ENCODE peak calls at places on chromosomes 1 and 21, in four cellular contexts. One of them, this sample, is unnamed.

GRCh38 chr1:3858231-3858981 is 1.1 kb downstream of the DFFB start:
- DNase-seq in upper lobe of left lung: peak; percentile 79
- DNase-seq in CD8-positive, alpha-beta T cell: no peak
- DNase-seq in prostate gland: no peak
- DNase-seq in this sample: no peak

GRCh38 chr1:119515221-119515620 is 8.2 kb downstream of the HSD3B1 start:
- DNase-seq in upper lobe of left lung: no peak
- DNase-seq in prostate gland: no peak
- DNase-seq in CD8-positive, alpha-beta T cell: no peak
- DNase-seq in this sample: no peak

GRCh38 chr1:94020764-94021579 is 100.0 kb downstream of the ABCA4 start:
- DNase-seq in CD8-positive, alpha-beta T cell: peak; percentile 23
- DNase-seq in prostate gland: no peak
- DNase-seq in upper lobe of left lung: no peak
- DNase-seq in this sample: no peak

GRCh38 chr1:41758490-41758889 is 160.2 kb downstream of the HIVEP3 start:
- DNase-seq in prostate gland: no peak
- DNase-seq in upper lobe of left lung: no peak
- DNase-seq in CD8-positive, alpha-beta T cell: no peak
- DNase-seq in this sample: no peak

GRCh38 chr1:89873757-89874156 is 52.9 kb downstream of the LRRC8D start:
- DNase-seq in upper lobe of left lung: no peak
- DNase-seq in prostate gland: no peak
- DNase-seq in CD8-positive, alpha-beta T cell: no peak
- DNase-seq in this sample: peak; percentile 36

GRCh38 chr1:163744488-163744887 is 422.7 kb downstream of the NUF2 start:
- DNase-seq in CD8-positive, alpha-beta T cell: no peak
- DNase-seq in prostate gland: no peak
- DNase-seq in upper lobe of left lung: no peak
- DNase-seq in this sample: no peak

GRCh38 chr1:41608242-41608641 is 123.8 kb upstream of the EDN2 start:
- DNase-seq in prostate gland: no peak
- DNase-seq in upper lobe of left lung: no peak
- DNase-seq in CD8-positive, alpha-beta T cell: no peak
- DNase-seq in this sample: no peak

GRCh38 chr1:24516506-24516905 is 13.9 kb downstream of the RCAN3 start:
- DNase-seq in CD8-positive, alpha-beta T cell: no peak
- DNase-seq in prostate gland: no peak
- DNase-seq in upper lobe of left lung: no peak
- DNase-seq in this sample: no peak

GRCh38 chr1:224591326-224591725 is 24.8 kb upstream of the CNIH3 start:
- DNase-seq in CD8-positive, alpha-beta T cell: no peak
- DNase-seq in upper lobe of left lung: no peak
- DNase-seq in prostate gland: no peak
- DNase-seq in this sample: no peak

GRCh38 chr1:158286487-158286886 is 3.2 kb upstream of the CD1C start:
- DNase-seq in prostate gland: no peak
- DNase-seq in upper lobe of left lung: no peak
- DNase-seq in CD8-positive, alpha-beta T cell: no peak
- DNase-seq in this sample: no peak

GRCh38 chr1:8317647-8318360 is at the start of gene SLC45A1:
- DNase-seq in prostate gland: peak; percentile 69
- DNase-seq in upper lobe of left lung: peak; percentile 97
- DNase-seq in CD8-positive, alpha-beta T cell: peak; percentile 77
- DNase-seq in this sample: peak; percentile 77

GRCh38 chr1:221939598-221939997 is 197.7 kb upstream of the DUSP10 start:
- DNase-seq in CD8-positive, alpha-beta T cell: no peak
- DNase-seq in prostate gland: no peak
- DNase-seq in upper lobe of left lung: no peak
- DNase-seq in this sample: no peak

GRCh38 chr1:204286323-204286714 is 72.5 kb upstream of the GOLT1A start:
- DNase-seq in CD8-positive, alpha-beta T cell: no peak
- DNase-seq in prostate gland: no peak
- DNase-seq in upper lobe of left lung: no peak
- DNase-seq in this sample: no peak
- H3K4me1 ChIP-seq in CD8-positive, alpha-beta T cell: peaks cover 18% of the 10 kb centered on the region
- H3K4me1 ChIP-seq in prostate gland: peaks cover 30% of the 10 kb centered on the region
- H3K4me1 ChIP-seq in upper lobe of left lung: peaks cover 37% of the 10 kb centered on the region
- H3K4me1 ChIP-seq in this sample: peaks cover 19% of the 10 kb centered on the region

DNA sequence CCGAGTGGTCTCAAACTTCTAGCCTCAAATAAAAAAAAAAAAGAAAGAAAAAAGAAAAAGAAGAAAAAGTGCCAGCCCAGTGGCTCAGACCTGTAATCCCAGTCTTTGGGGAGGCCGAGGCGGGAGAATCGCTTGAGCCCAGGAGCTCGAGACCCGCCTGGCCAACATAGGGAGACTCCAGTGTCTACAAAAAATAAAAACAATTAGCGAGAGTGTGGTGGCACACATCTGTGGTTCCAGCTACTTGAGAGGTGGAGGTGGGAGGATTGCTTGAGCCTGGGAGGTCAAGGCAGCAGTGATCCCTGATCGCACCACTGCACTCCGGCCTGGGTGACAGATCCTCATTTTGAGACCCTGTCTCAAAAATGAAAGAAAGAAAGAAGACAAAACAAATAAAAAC is 1.4 kb upstream of the PTGFRN start:
- DNase-seq in CD8-positive, alpha-beta T cell: no peak
- DNase-seq in prostate gland: no peak
- DNase-seq in upper lobe of left lung: peak; percentile 7
- DNase-seq in this sample: no peak
- H3K4me3 ChIP-seq in CD8-positive, alpha-beta T cell: no peak overlapping the region
- H3K4me3 ChIP-seq in prostate gland: no peak overlapping the region
- H3K4me3 ChIP-seq in upper lobe of left lung: no peak overlapping the region
- H3K4me3 ChIP-seq in this sample: no peak overlapping the region

DNA sequence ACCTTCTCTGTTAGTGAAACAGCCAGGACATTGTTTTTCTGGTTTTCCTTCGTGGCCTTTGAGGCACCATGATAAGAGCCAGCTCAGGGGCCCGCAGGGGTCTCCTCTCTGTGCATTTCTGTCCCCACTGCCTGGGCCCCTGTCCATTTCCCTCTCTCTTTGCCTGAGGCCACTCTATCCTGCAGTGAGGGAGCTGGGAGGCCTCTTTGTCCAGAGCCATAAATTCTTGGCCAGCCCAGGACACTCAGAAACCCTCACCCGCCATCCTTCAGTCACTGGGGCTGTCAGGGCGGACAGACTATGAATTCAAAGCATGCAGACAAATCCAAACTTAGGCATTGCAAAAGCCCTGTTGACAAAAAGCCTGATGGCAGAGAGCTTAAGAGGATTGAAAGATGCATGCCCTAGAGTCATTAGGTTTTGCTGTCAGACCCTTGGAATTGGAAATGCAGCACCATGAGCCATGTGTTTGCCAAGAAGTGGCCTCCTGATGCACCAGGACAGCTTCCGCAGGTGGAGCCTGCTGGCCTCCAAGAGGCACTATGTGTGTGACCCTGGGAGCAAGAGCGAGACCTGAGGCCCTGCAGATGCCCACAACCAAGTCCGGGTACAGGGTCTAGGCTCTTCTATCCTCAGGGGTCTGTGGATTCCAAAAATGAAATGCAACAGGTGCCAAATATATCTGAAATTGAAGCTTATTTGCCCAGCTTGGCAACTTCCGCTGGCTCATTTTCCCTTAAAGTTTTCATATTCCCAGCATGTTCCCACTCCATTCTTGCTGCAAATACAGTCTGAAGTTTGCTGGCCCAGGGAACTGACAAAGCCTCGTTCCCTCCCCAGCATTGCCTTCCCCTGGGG is 178.0 kb downstream of the PGBD5 start:
- DNase-seq in CD8-positive, alpha-beta T cell: no peak
- DNase-seq in upper lobe of left lung: no peak
- DNase-seq in prostate gland: no peak
- DNase-seq in this sample: no peak
- H3K36me3 ChIP-seq in CD8-positive, alpha-beta T cell: no peaks in the 10 kb centered on the region
- H3K36me3 ChIP-seq in upper lobe of left lung: peaks cover 10% of the 10 kb centered on the region
- H3K36me3 ChIP-seq in prostate gland: no peaks in the 10 kb centered on the region
- H3K36me3 ChIP-seq in this sample: peaks cover 27% of the 10 kb centered on the region

GRCh38 chr21:45831991-45832740 is 149.4 kb upstream of the COL6A1 start:
- DNase-seq in prostate gland: no peak
- DNase-seq in CD8-positive, alpha-beta T cell: no peak
- DNase-seq in upper lobe of left lung: no peak
- DNase-seq in this sample: no peak
- H3K4me1 ChIP-seq in prostate gland: no peaks in the 10 kb centered on the region
- H3K4me1 ChIP-seq in CD8-positive, alpha-beta T cell: peaks cover 9% of the 10 kb centered on the region
- H3K4me1 ChIP-seq in upper lobe of left lung: peaks cover 3% of the 10 kb centered on the region
- H3K4me1 ChIP-seq in this sample: peaks cover 6% of the 10 kb centered on the region

GRCh38 chr1:51962486-51963356 is 27.8 kb downstream of the RAB3B start:
- DNase-seq in CD8-positive, alpha-beta T cell: no peak
- DNase-seq in upper lobe of left lung: no peak
- DNase-seq in prostate gland: no peak
- DNase-seq in this sample: no peak
- H3K4me3 ChIP-seq in CD8-positive, alpha-beta T cell: no peak overlapping the region
- H3K4me3 ChIP-seq in upper lobe of left lung: no peak overlapping the region
- H3K4me3 ChIP-seq in prostate gland: no peak overlapping the region
- H3K4me3 ChIP-seq in this sample: no peak overlapping the region

GRCh38 chr21:37511848-37512247 is 145.3 kb downstream of the DYRK1A start:
- DNase-seq in upper lobe of left lung: no peak
- DNase-seq in CD8-positive, alpha-beta T cell: no peak
- DNase-seq in prostate gland: no peak
- DNase-seq in this sample: no peak
- H3K36me3 ChIP-seq in upper lobe of left lung: peaks cover 23% of the 10 kb centered on the region
- H3K36me3 ChIP-seq in CD8-positive, alpha-beta T cell: peaks cover 64% of the 10 kb centered on the region
- H3K36me3 ChIP-seq in prostate gland: peaks cover 24% of the 10 kb centered on the region
- H3K36me3 ChIP-seq in this sample: peaks cover 75% of the 10 kb centered on the region

GRCh38 chr1:201496296-201496690 is 10.6 kb downstream of the CSRP1 start:
- DNase-seq in CD8-positive, alpha-beta T cell: no peak
- DNase-seq in prostate gland: no peak
- DNase-seq in upper lobe of left lung: no peak
- DNase-seq in this sample: no peak
- H3K4me1 ChIP-seq in CD8-positive, alpha-beta T cell: no peaks in the 10 kb centered on the region
- H3K4me1 ChIP-seq in prostate gland: peaks cover 42% of the 10 kb centered on the region
- H3K4me1 ChIP-seq in upper lobe of left lung: peaks cover 68% of the 10 kb centered on the region
- H3K4me1 ChIP-seq in this sample: no peaks in the 10 kb centered on the region

GRCh38 chr1:200737647-200738296 is 921 bp upstream of the CAMSAP2 start:
- DNase-seq in prostate gland: no peak
- DNase-seq in upper lobe of left lung: no peak
- DNase-seq in CD8-positive, alpha-beta T cell: no peak
- DNase-seq in this sample: no peak
- H3K4me3 ChIP-seq in prostate gland: no peak overlapping the region
- H3K4me3 ChIP-seq in upper lobe of left lung: no peak overlapping the region
- H3K4me3 ChIP-seq in CD8-positive, alpha-beta T cell: no peak overlapping the region
- H3K4me3 ChIP-seq in this sample: no peak overlapping the region

GRCh38 chr21:33357177-33357576 is 32.4 kb downstream of the IFNAR1 start:
- DNase-seq in upper lobe of left lung: no peak
- DNase-seq in prostate gland: no peak
- DNase-seq in CD8-positive, alpha-beta T cell: no peak
- DNase-seq in this sample: no peak
- H3K36me3 ChIP-seq in upper lobe of left lung: peaks cover 15% of the 10 kb centered on the region
- H3K36me3 ChIP-seq in prostate gland: peaks cover 5% of the 10 kb centered on the region
- H3K36me3 ChIP-seq in CD8-positive, alpha-beta T cell: no peaks in the 10 kb centered on the region
- H3K36me3 ChIP-seq in this sample: no peaks in the 10 kb centered on the region

This sample was measured in CD4-positive, alpha-beta memory T cell.